ENCODE peak calls at places on chromosome 3, in five cellular contexts. B, U, J, X and K are unnamed samples.

GRCh38 chr3:138594150-138594934 is at the start of gene CEP70:
- DNase-seq in U (peak; percentile 94), J (peak; percentile 94), X (peak; percentile 95), B (peak; percentile 89), K (peak; percentile 93)

GRCh38 chr3:191051037-191051436 is 148.0 kb upstream of the OSTN start:
- DNase-seq in J (peak; percentile 9), X (no peak), B (peak; percentile 19), U (peak; percentile 9), K (no peak)

GRCh38 chr3:185959609-185960517 is 22.0 kb upstream of the TRA2B start:
- DNase-seq in J (peak; percentile 88), X (no peak), U (no peak), B (peak; percentile 44), K (peak; percentile 38)

GRCh38 chr3:126132751-126133511 is 47.5 kb downstream of the ALDH1L1 start:
- DNase-seq in J (no peak), B (no peak), U (peak; percentile 84), X (peak; percentile 22), K (no peak)

GRCh38 chr3:48832691-48833090 is 15.0 kb downstream of the PRKAR2A start:
- DNase-seq in B (no peak), U (no peak), J (peak; percentile 12), X (no peak), K (no peak)

GRCh38 chr3:38454179-38454883 is 641 bp downstream of the ACVR2B start:
- DNase-seq in U (peak; percentile 76), B (no peak), X (peak; percentile 65), J (no peak), K (no peak)

GRCh38 chr3:186360779-186361178 is 1.3 kb downstream of the DGKG start:
- DNase-seq in B (no peak), J (no peak), X (no peak), U (peak; percentile 84), K (no peak)

GRCh38 chr3:11498646-11499045 is 145.1 kb downstream of the VGLL4 start:
- DNase-seq in B (no peak), U (no peak), X (peak; percentile 91), J (peak; percentile 55), K (peak; percentile 53)

GRCh38 chr3:194579091-194579606 is 54.1 kb downstream of the TMEM44 start:
- DNase-seq in X (peak; percentile 35), U (no peak), J (no peak), B (no peak), K (no peak)

GRCh38 chr3:113227146-113227545 is 15.8 kb downstream of the BOC start:
- DNase-seq in U (no peak), B (no peak), J (no peak), X (no peak), K (no peak)

GRCh38 chr3:33277193-33277882 is at the start of gene FBXL2:
- DNase-seq in J (peak; percentile 75), B (peak; percentile 88), X (peak; percentile 56), U (peak; percentile 97), K (peak; percentile 65)

GRCh38 chr3:52053307-52054304 is 2.8 kb downstream of the DUSP7 start:
- DNase-seq in X (no peak), J (no peak), U (no peak), B (no peak), K (no peak)

GRCh38 chr3:18062289-18063025 is 320.0 kb upstream of the TBC1D5 start:
- DNase-seq in X (no peak), U (no peak), B (no peak), J (no peak), K (no peak)

GRCh38 chr3:189630667-189631372 is 369 bp upstream of the TP63 start:
- DNase-seq in X (no peak), U (no peak), J (no peak), B (no peak), K (no peak)

GRCh38 chr3:113575191-113575590 is 42.8 kb downstream of the SIDT1 start:
- DNase-seq in X (no peak), J (no peak), B (no peak), U (peak; percentile 20), K (no peak)

GRCh38 chr3:82745544-82745943 is 984.1 kb upstream of the GBE1 start:
- DNase-seq in X (no peak), U (no peak), B (no peak), J (no peak), K (no peak)

GRCh38 chr3:30872879-30873278 is 21.6 kb downstream of the GADL1 start:
- DNase-seq in J (no peak), U (no peak), B (no peak), X (no peak), K (no peak)

GRCh38 chr3:98801042-98801747 is 38.1 kb downstream of the ST3GAL6 start:
- DNase-seq in B (no peak), X (no peak), U (peak; percentile 31), J (no peak), K (no peak)

GRCh38 chr3:51374456-51374855 is 10.6 kb upstream of the MANF start:
- DNase-seq in U (no peak), B (no peak), J (no peak), X (no peak), K (no peak)

GRCh38 chr3:193902557-193903256 is 233.2 kb upstream of the HES1 start:
- DNase-seq in X (peak; percentile 43), J (no peak), B (no peak), U (no peak), K (no peak)

GRCh38 chr3:125643127-125643526 is 47.8 kb upstream of the OSBPL11 start:
- DNase-seq in X (no peak), B (no peak), U (no peak), J (no peak), K (no peak)

GRCh38 chr3:174202146-174202545 is 657.0 kb upstream of the NAALADL2 start:
- DNase-seq in U (no peak), X (no peak), J (no peak), B (no peak), K (no peak)

GRCh38 chr3:42177068-42177800 is 86.1 kb downstream of the TRAK1 start:
- DNase-seq in B (no peak), X (no peak), U (no peak), J (no peak), K (no peak)

GRCh38 chr3:117252208-117252607 is 542.6 kb downstream of the TUSC7 start:
- DNase-seq in X (no peak), B (no peak), U (no peak), J (no peak), K (no peak)

GRCh38 chr3:11556851-11557644 is 86.7 kb downstream of the VGLL4 start:
- DNase-seq in X (no peak), B (no peak), U (peak; percentile 64), J (no peak), K (no peak)

GRCh38 chr3:38606561-38606960 is 42.9 kb downstream of the SCN5A start:
- DNase-seq in U (no peak), B (no peak), X (no peak), J (no peak), K (no peak)

GRCh38 chr3:45915518-45916231 is 27.6 kb upstream of the CXCR6 start:
- DNase-seq in J (no peak), U (peak; percentile 44), B (peak; percentile 61), X (peak; percentile 37), K (peak; percentile 47)

GRCh38 chr3:149658444-149659172 is 783 bp upstream of the WWTR1 start:
- DNase-seq in X (peak; percentile 70), B (peak; percentile 71), J (no peak), U (peak; percentile 75), K (peak; percentile 76)